ENCODE peak calls at places on chromosomes 12 and 14, in eight cellular contexts. One of them, this sample, is unnamed.

GRCh38 chr12:104738841-104739642 is 219.0 kb downstream of the SLC41A2 start:
- DNase-seq in SW 1271: no peak
- DNase-seq in ecto neural progenitor cell: no peak
- DNase-seq in coronary artery: no peak
- DNase-seq in stimulated activated naive CD8-positive, alpha-beta T cell treated with anti-CD3 and anti-CD28 coated beads, Interleukin-15, amount 100 ng/mL, for 72 hours: no peak
- DNase-seq in T1000: no peak
- DNase-seq in hypothalamus: no peak
- DNase-seq in B cell: no peak
- DNase-seq in this sample: no peak

GRCh38 chr14:24130717-24131548 is 474 bp downstream of the FITM1 start:
- DNase-seq in SW 1271: no peak
- DNase-seq in ecto neural progenitor cell: no peak
- DNase-seq in coronary artery: no peak
- DNase-seq in stimulated activated naive CD8-positive, alpha-beta T cell treated with anti-CD3 and anti-CD28 coated beads, Interleukin-15, amount 100 ng/mL, for 72 hours: no peak
- DNase-seq in T1000: no peak
- DNase-seq in hypothalamus: no peak
- DNase-seq in B cell: no peak
- DNase-seq in this sample: no peak

GRCh38 chr12:57456737-57457490 is 1.8 kb downstream of the INHBE start:
- DNase-seq in SW 1271: no peak
- DNase-seq in ecto neural progenitor cell: no peak
- DNase-seq in coronary artery: no peak
- DNase-seq in stimulated activated naive CD8-positive, alpha-beta T cell treated with anti-CD3 and anti-CD28 coated beads, Interleukin-15, amount 100 ng/mL, for 72 hours: no peak
- DNase-seq in T1000: no peak
- DNase-seq in hypothalamus: no peak
- DNase-seq in B cell: no peak
- DNase-seq in this sample: no peak

GRCh38 chr12:62604856-62605255 is 138.2 kb downstream of the MON2 start:
- DNase-seq in SW 1271: peak; percentile 22
- DNase-seq in ecto neural progenitor cell: no peak
- DNase-seq in coronary artery: no peak
- DNase-seq in stimulated activated naive CD8-positive, alpha-beta T cell treated with anti-CD3 and anti-CD28 coated beads, Interleukin-15, amount 100 ng/mL, for 72 hours: no peak
- DNase-seq in T1000: no peak
- DNase-seq in hypothalamus: no peak
- DNase-seq in B cell: no peak
- DNase-seq in this sample: no peak

GRCh38 chr12:93533310-93533709 is 39.2 kb upstream of the SOCS2 start:
- DNase-seq in SW 1271: no peak
- DNase-seq in ecto neural progenitor cell: no peak
- DNase-seq in coronary artery: no peak
- DNase-seq in stimulated activated naive CD8-positive, alpha-beta T cell treated with anti-CD3 and anti-CD28 coated beads, Interleukin-15, amount 100 ng/mL, for 72 hours: no peak
- DNase-seq in T1000: no peak
- DNase-seq in hypothalamus: no peak
- DNase-seq in B cell: no peak
- DNase-seq in this sample: no peak

GRCh38 chr14:90981658-90982057 is 78.8 kb downstream of the RPS6KA5 start:
- DNase-seq in SW 1271: no peak
- DNase-seq in ecto neural progenitor cell: no peak
- DNase-seq in coronary artery: no peak
- DNase-seq in stimulated activated naive CD8-positive, alpha-beta T cell treated with anti-CD3 and anti-CD28 coated beads, Interleukin-15, amount 100 ng/mL, for 72 hours: no peak
- DNase-seq in T1000: no peak
- DNase-seq in hypothalamus: no peak
- DNase-seq in B cell: no peak
- DNase-seq in this sample: no peak

GRCh38 chr12:121872546-121873223 is 14.0 kb upstream of the HPD start:
- DNase-seq in SW 1271: no peak
- DNase-seq in ecto neural progenitor cell: no peak
- DNase-seq in coronary artery: no peak
- DNase-seq in stimulated activated naive CD8-positive, alpha-beta T cell treated with anti-CD3 and anti-CD28 coated beads, Interleukin-15, amount 100 ng/mL, for 72 hours: no peak
- DNase-seq in T1000: no peak
- DNase-seq in hypothalamus: peak; percentile 7
- DNase-seq in B cell: no peak
- DNase-seq in this sample: no peak

GRCh38 chr14:90649557-90650135 is 166.6 kb downstream of the TTC7B start:
- DNase-seq in SW 1271: no peak
- DNase-seq in ecto neural progenitor cell: no peak
- DNase-seq in coronary artery: no peak
- DNase-seq in stimulated activated naive CD8-positive, alpha-beta T cell treated with anti-CD3 and anti-CD28 coated beads, Interleukin-15, amount 100 ng/mL, for 72 hours: no peak
- DNase-seq in T1000: no peak
- DNase-seq in hypothalamus: no peak
- DNase-seq in B cell: no peak
- DNase-seq in this sample: no peak

GRCh38 chr12:106245767-106246166 is 2.1 kb downstream of the CKAP4 start:
- DNase-seq in SW 1271: peak; percentile 66
- DNase-seq in ecto neural progenitor cell: no peak
- DNase-seq in coronary artery: peak; percentile 81
- DNase-seq in stimulated activated naive CD8-positive, alpha-beta T cell treated with anti-CD3 and anti-CD28 coated beads, Interleukin-15, amount 100 ng/mL, for 72 hours: no peak
- DNase-seq in T1000: peak; percentile 44
- DNase-seq in hypothalamus: no peak
- DNase-seq in B cell: no peak
- DNase-seq in this sample: no peak

GRCh38 chr12:91986084-91986483 is 159.6 kb downstream of the BTG1 start:
- DNase-seq in SW 1271: no peak
- DNase-seq in ecto neural progenitor cell: no peak
- DNase-seq in coronary artery: no peak
- DNase-seq in stimulated activated naive CD8-positive, alpha-beta T cell treated with anti-CD3 and anti-CD28 coated beads, Interleukin-15, amount 100 ng/mL, for 72 hours: no peak
- DNase-seq in T1000: peak; percentile 90
- DNase-seq in hypothalamus: no peak
- DNase-seq in B cell: no peak
- DNase-seq in this sample: no peak

GRCh38 chr14:90796319-90796718 is 19.9 kb downstream of the TTC7B start:
- DNase-seq in SW 1271: no peak
- DNase-seq in ecto neural progenitor cell: no peak
- DNase-seq in coronary artery: no peak
- DNase-seq in stimulated activated naive CD8-positive, alpha-beta T cell treated with anti-CD3 and anti-CD28 coated beads, Interleukin-15, amount 100 ng/mL, for 72 hours: no peak
- DNase-seq in T1000: no peak
- DNase-seq in hypothalamus: no peak
- DNase-seq in B cell: no peak
- DNase-seq in this sample: no peak

GRCh38 chr12:119990382-119990874 is 1.4 kb downstream of the BICDL1 start:
- DNase-seq in SW 1271: no peak
- DNase-seq in ecto neural progenitor cell: no peak
- DNase-seq in coronary artery: no peak
- DNase-seq in stimulated activated naive CD8-positive, alpha-beta T cell treated with anti-CD3 and anti-CD28 coated beads, Interleukin-15, amount 100 ng/mL, for 72 hours: no peak
- DNase-seq in T1000: no peak
- DNase-seq in hypothalamus: no peak
- DNase-seq in B cell: peak; percentile 34
- DNase-seq in this sample: no peak

GRCh38 chr14:82070040-82070439 is 536.4 kb upstream of the SEL1L start:
- DNase-seq in SW 1271: no peak
- DNase-seq in ecto neural progenitor cell: no peak
- DNase-seq in coronary artery: no peak
- DNase-seq in stimulated activated naive CD8-positive, alpha-beta T cell treated with anti-CD3 and anti-CD28 coated beads, Interleukin-15, amount 100 ng/mL, for 72 hours: no peak
- DNase-seq in T1000: no peak
- DNase-seq in hypothalamus: no peak
- DNase-seq in B cell: no peak
- DNase-seq in this sample: no peak

GRCh38 chr12:121443193-121443829 is 43.4 kb downstream of the RNF34 start:
- DNase-seq in SW 1271: peak; percentile 68
- DNase-seq in ecto neural progenitor cell: peak; percentile 95
- DNase-seq in coronary artery: no peak
- DNase-seq in stimulated activated naive CD8-positive, alpha-beta T cell treated with anti-CD3 and anti-CD28 coated beads, Interleukin-15, amount 100 ng/mL, for 72 hours: peak; percentile 55
- DNase-seq in T1000: peak; percentile 94
- DNase-seq in hypothalamus: peak; percentile 50
- DNase-seq in B cell: peak; percentile 72
- DNase-seq in this sample: peak; percentile 95

GRCh38 chr12:131860472-131861260 is 32.5 kb downstream of the MMP17 start:
- DNase-seq in SW 1271: peak; percentile 53
- DNase-seq in ecto neural progenitor cell: peak; percentile 73
- DNase-seq in coronary artery: no peak
- DNase-seq in stimulated activated naive CD8-positive, alpha-beta T cell treated with anti-CD3 and anti-CD28 coated beads, Interleukin-15, amount 100 ng/mL, for 72 hours: peak; percentile 23
- DNase-seq in T1000: peak; percentile 66
- DNase-seq in hypothalamus: no peak
- DNase-seq in B cell: no peak
- DNase-seq in this sample: no peak

GRCh38 chr12:58346032-58346632 is 404.8 kb downstream of the ATP23 start:
- DNase-seq in SW 1271: peak; percentile 67
- DNase-seq in ecto neural progenitor cell: no peak
- DNase-seq in coronary artery: no peak
- DNase-seq in stimulated activated naive CD8-positive, alpha-beta T cell treated with anti-CD3 and anti-CD28 coated beads, Interleukin-15, amount 100 ng/mL, for 72 hours: no peak
- DNase-seq in T1000: no peak
- DNase-seq in hypothalamus: no peak
- DNase-seq in B cell: peak; percentile 17
- DNase-seq in this sample: no peak

GRCh38 chr12:65335021-65335714 is 56.7 kb downstream of the MSRB3 start:
- DNase-seq in SW 1271: peak; percentile 19
- DNase-seq in ecto neural progenitor cell: no peak
- DNase-seq in coronary artery: no peak
- DNase-seq in stimulated activated naive CD8-positive, alpha-beta T cell treated with anti-CD3 and anti-CD28 coated beads, Interleukin-15, amount 100 ng/mL, for 72 hours: no peak
- DNase-seq in T1000: no peak
- DNase-seq in hypothalamus: no peak
- DNase-seq in B cell: no peak
- DNase-seq in this sample: no peak

GRCh38 chr14:39376671-39377403 is 55.4 kb downstream of the FBXO33 start:
- DNase-seq in SW 1271: peak; percentile 32
- DNase-seq in ecto neural progenitor cell: no peak
- DNase-seq in coronary artery: no peak
- DNase-seq in stimulated activated naive CD8-positive, alpha-beta T cell treated with anti-CD3 and anti-CD28 coated beads, Interleukin-15, amount 100 ng/mL, for 72 hours: no peak
- DNase-seq in T1000: no peak
- DNase-seq in hypothalamus: no peak
- DNase-seq in B cell: no peak
- DNase-seq in this sample: no peak

GRCh38 chr14:51648296-51648695 is 3.4 kb upstream of the FRMD6 start:
- DNase-seq in SW 1271: no peak
- DNase-seq in ecto neural progenitor cell: no peak
- DNase-seq in coronary artery: no peak
- DNase-seq in stimulated activated naive CD8-positive, alpha-beta T cell treated with anti-CD3 and anti-CD28 coated beads, Interleukin-15, amount 100 ng/mL, for 72 hours: no peak
- DNase-seq in T1000: no peak
- DNase-seq in hypothalamus: no peak
- DNase-seq in B cell: no peak
- DNase-seq in this sample: no peak